ENCODE peak calls at places on chromosomes 11 and 22, in five cellular contexts. One of them, this sample, is unnamed.

GRCh38 chr11:44621140-44621681 is 55.7 kb downstream of the CD82 start:
- DNase-seq in BJ: no peak
- DNase-seq in pancreas: peak; percentile 35
- DNase-seq in prostate gland: peak; percentile 55
- DNase-seq in aorta: peak; percentile 81
- DNase-seq in this sample: peak; percentile 83

GRCh38 chr11:41245704-41246398 is 213.6 kb downstream of the LRRC4C start:
- DNase-seq in pancreas: no peak
- DNase-seq in BJ: no peak
- DNase-seq in prostate gland: no peak
- DNase-seq in aorta: peak; percentile 32
- DNase-seq in this sample: no peak

GRCh38 chr11:95341246-95341645 is 110.2 kb upstream of the SESN3 start:
- DNase-seq in prostate gland: no peak
- DNase-seq in aorta: no peak
- DNase-seq in BJ: no peak
- DNase-seq in pancreas: no peak
- DNase-seq in this sample: no peak

GRCh38 chr22:24834845-24835570 is 29.0 kb downstream of the SGSM1 start:
- DNase-seq in pancreas: peak; percentile 26
- DNase-seq in aorta: no peak
- DNase-seq in prostate gland: no peak
- DNase-seq in BJ: no peak
- DNase-seq in this sample: no peak

GRCh38 chr11:45664376-45665205 is 831 bp downstream of the CHST1 start:
- DNase-seq in aorta: no peak
- DNase-seq in prostate gland: no peak
- DNase-seq in BJ: no peak
- DNase-seq in pancreas: no peak
- DNase-seq in this sample: no peak

GRCh38 chr11:1762537-1763302 is 1.0 kb downstream of the CTSD start:
- DNase-seq in prostate gland: peak; percentile 58
- DNase-seq in aorta: peak; percentile 62
- DNase-seq in pancreas: peak; percentile 85
- DNase-seq in BJ: no peak
- DNase-seq in this sample: no peak

GRCh38 chr11:117428856-117429229 is 101.2 kb downstream of the CEP164 start:
- DNase-seq in pancreas: no peak
- DNase-seq in aorta: no peak
- DNase-seq in BJ: no peak
- DNase-seq in prostate gland: no peak
- DNase-seq in this sample: no peak

GRCh38 chr11:77163271-77163670 is 35.2 kb downstream of the MYO7A start:
- DNase-seq in BJ: no peak
- DNase-seq in prostate gland: no peak
- DNase-seq in pancreas: no peak
- DNase-seq in aorta: no peak
- DNase-seq in this sample: no peak

GRCh38 chr11:100004541-100004940 is 682.5 kb upstream of the ARHGAP42 start:
- DNase-seq in BJ: no peak
- DNase-seq in aorta: no peak
- DNase-seq in prostate gland: no peak
- DNase-seq in pancreas: no peak
- DNase-seq in this sample: no peak

GRCh38 chr22:29130490-29130889 is 57.7 kb downstream of the KREMEN1 start:
- DNase-seq in pancreas: no peak
- DNase-seq in prostate gland: no peak
- DNase-seq in BJ: no peak
- DNase-seq in aorta: no peak
- DNase-seq in this sample: no peak

GRCh38 chr11:77094841-77095365 is 7.7 kb upstream of the OMP start:
- DNase-seq in aorta: peak; percentile 24
- DNase-seq in prostate gland: no peak
- DNase-seq in BJ: no peak
- DNase-seq in pancreas: no peak
- DNase-seq in this sample: no peak

GRCh38 chr11:112085822-112086421 is 634 bp downstream of the TIMM8B start:
- DNase-seq in BJ: no peak
- DNase-seq in prostate gland: peak; percentile 6
- DNase-seq in aorta: no peak
- DNase-seq in pancreas: no peak
- DNase-seq in this sample: no peak

GRCh38 chr11:15179167-15179566 is 64.4 kb downstream of the INSC start:
- DNase-seq in pancreas: no peak
- DNase-seq in prostate gland: no peak
- DNase-seq in aorta: no peak
- DNase-seq in BJ: peak; percentile 80
- DNase-seq in this sample: no peak

GRCh38 chr22:25845985-25846745 is 104.2 kb downstream of the MYO18B start:
- DNase-seq in BJ: no peak
- DNase-seq in pancreas: no peak
- DNase-seq in aorta: no peak
- DNase-seq in prostate gland: no peak
- DNase-seq in this sample: no peak

GRCh38 chr11:102453286-102453797 is 777 bp upstream of the TMEM123 start:
- DNase-seq in prostate gland: peak; percentile 49
- DNase-seq in BJ: no peak
- DNase-seq in pancreas: no peak
- DNase-seq in aorta: no peak
- DNase-seq in this sample: no peak

GRCh38 chr11:129298990-129299389 is 76.7 kb upstream of the BARX2 start:
- DNase-seq in aorta: no peak
- DNase-seq in BJ: no peak
- DNase-seq in pancreas: no peak
- DNase-seq in prostate gland: no peak
- DNase-seq in this sample: no peak

DNA sequence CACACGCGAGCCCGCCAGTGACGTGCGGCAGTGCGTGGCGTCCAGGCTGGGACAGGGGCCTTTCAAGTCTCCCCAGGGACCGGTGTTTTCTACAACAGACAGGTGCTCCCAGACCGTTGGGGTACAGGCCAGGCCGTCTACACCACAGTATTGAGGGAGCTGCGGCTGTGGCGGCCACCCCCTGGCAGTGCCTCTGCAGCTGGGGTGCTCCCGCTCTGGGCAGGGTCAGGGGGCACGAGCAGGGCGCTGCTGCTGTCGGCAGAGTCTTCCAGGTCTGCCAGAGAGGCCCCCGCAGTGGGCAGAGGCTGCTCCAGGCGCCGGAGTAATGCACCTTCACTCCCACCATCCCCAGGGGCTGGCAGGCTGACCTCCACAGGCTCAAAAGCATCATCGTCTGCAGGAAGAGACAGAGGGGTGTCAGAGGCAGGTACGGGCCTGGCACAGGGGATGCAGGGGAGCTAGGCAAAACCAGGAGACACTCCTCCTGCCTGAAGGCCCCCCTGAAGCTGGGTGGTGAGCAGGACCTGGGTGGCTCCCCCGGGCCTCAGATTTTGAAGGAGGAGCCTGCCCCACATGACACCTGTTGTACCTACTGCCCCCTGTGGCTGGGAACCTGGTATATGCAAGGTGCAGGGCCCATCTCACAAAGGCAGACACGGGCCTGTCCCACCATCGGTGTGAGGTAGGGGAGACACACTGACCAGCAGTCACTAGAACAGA is 83.3 kb downstream of the DGCR2 start:
- DNase-seq in pancreas: no peak
- DNase-seq in BJ: no peak
- DNase-seq in prostate gland: no peak
- DNase-seq in aorta: peak; percentile 32
- DNase-seq in this sample: no peak
- H3K27me3 ChIP-seq in pancreas: no peaks in the 10 kb centered on the region
- H3K27me3 ChIP-seq in BJ: no peaks in the 10 kb centered on the region
- H3K27me3 ChIP-seq in prostate gland: no peaks in the 10 kb centered on the region
- H3K27me3 ChIP-seq in aorta: no peaks in the 10 kb centered on the region
- H3K27me3 ChIP-seq in this sample: no peaks in the 10 kb centered on the region

GRCh38 chr11:67420147-67420645 is 4.7 kb downstream of the CARNS1 start:
- DNase-seq in BJ: no peak
- DNase-seq in prostate gland: no peak
- DNase-seq in pancreas: no peak
- DNase-seq in aorta: no peak
- DNase-seq in this sample: no peak
- H3K4me3 ChIP-seq in BJ: peak overlapping the region; percentile 41
- H3K4me3 ChIP-seq in prostate gland: peak overlapping the region; percentile 56
- H3K4me3 ChIP-seq in pancreas: peak overlapping the region; percentile 88
- H3K4me3 ChIP-seq in aorta: peak overlapping the region; percentile 30
- H3K4me3 ChIP-seq in this sample: peak overlapping the region; percentile 54

GRCh38 chr11:32068134-32068533 is 22.7 kb upstream of the RCN1 start:
- DNase-seq in pancreas: no peak
- DNase-seq in BJ: no peak
- DNase-seq in prostate gland: no peak
- DNase-seq in aorta: no peak
- DNase-seq in this sample: no peak
- H3K27me3 ChIP-seq in pancreas: no peaks in the 10 kb centered on the region
- H3K27me3 ChIP-seq in BJ: peaks cover 29% of the 10 kb centered on the region
- H3K27me3 ChIP-seq in prostate gland: no peaks in the 10 kb centered on the region
- H3K27me3 ChIP-seq in aorta: no peaks in the 10 kb centered on the region
- H3K27me3 ChIP-seq in this sample: peaks cover 58% of the 10 kb centered on the region

GRCh38 chr22:48453171-48453570 is 1374.5 kb downstream of the BRD1 start:
- DNase-seq in prostate gland: no peak
- DNase-seq in pancreas: no peak
- DNase-seq in aorta: peak; percentile 6
- DNase-seq in BJ: no peak
- DNase-seq in this sample: no peak
- H3K4me3 ChIP-seq in prostate gland: no peak overlapping the region
- H3K4me3 ChIP-seq in pancreas: no peak overlapping the region
- H3K4me3 ChIP-seq in aorta: no peak overlapping the region
- H3K4me3 ChIP-seq in BJ: no peak overlapping the region
- H3K4me3 ChIP-seq in this sample: no peak overlapping the region

GRCh38 chr11:64607381-64608259 is 16.6 kb downstream of the SLC22A12 start:
- DNase-seq in prostate gland: no peak
- DNase-seq in aorta: no peak
- DNase-seq in pancreas: no peak
- DNase-seq in BJ: no peak
- DNase-seq in this sample: peak; percentile 28
- H3K27me3 ChIP-seq in prostate gland: no peaks in the 10 kb centered on the region
- H3K27me3 ChIP-seq in aorta: no peaks in the 10 kb centered on the region
- H3K27me3 ChIP-seq in pancreas: no peaks in the 10 kb centered on the region
- H3K27me3 ChIP-seq in BJ: peaks cover 15% of the 10 kb centered on the region
- H3K27me3 ChIP-seq in this sample: peaks cover 14% of the 10 kb centered on the region

GRCh38 chr11:7513210-7514098 is at the start of gene PPFIBP2:
- DNase-seq in prostate gland: peak; percentile 94
- DNase-seq in BJ: no peak
- DNase-seq in aorta: peak; percentile 91
- DNase-seq in pancreas: peak; percentile 84
- DNase-seq in this sample: peak; percentile 81

GRCh38 chr11:7514099-7514725 is 413 bp downstream of the PPFIBP2 start:
- DNase-seq in BJ: no peak
- DNase-seq in prostate gland: peak; percentile 49
- DNase-seq in pancreas: peak; percentile 14
- DNase-seq in aorta: no peak
- DNase-seq in this sample: no peak

GRCh38 chr11:7512525-7513209 is 1.1 kb upstream of the PPFIBP2 start:
- DNase-seq in prostate gland: peak; percentile 49
- DNase-seq in aorta: peak; percentile 93
- DNase-seq in BJ: no peak
- DNase-seq in pancreas: peak; percentile 56
- DNase-seq in this sample: peak; percentile 82

GRCh38 chr11:7516488-7516887 is 2.7 kb downstream of the PPFIBP2 start:
- DNase-seq in BJ: no peak
- DNase-seq in pancreas: no peak
- DNase-seq in prostate gland: no peak
- DNase-seq in aorta: no peak
- DNase-seq in this sample: no peak

GRCh38 chr11:7515544-7515943 is 1.7 kb downstream of the PPFIBP2 start:
- DNase-seq in BJ: no peak
- DNase-seq in prostate gland: no peak
- DNase-seq in pancreas: no peak
- DNase-seq in aorta: no peak
- DNase-seq in this sample: no peak
- H3K4me3 ChIP-seq in BJ: no peak overlapping the region
- H3K4me3 ChIP-seq in prostate gland: no peak overlapping the region
- H3K4me3 ChIP-seq in pancreas: no peak overlapping the region
- H3K4me3 ChIP-seq in aorta: no peak overlapping the region
- H3K4me3 ChIP-seq in this sample: no peak overlapping the region

GRCh38 chr11:43577566-43578264 is 102.8 kb upstream of the HSD17B12 start:
- DNase-seq in BJ: no peak
- DNase-seq in pancreas: no peak
- DNase-seq in aorta: no peak
- DNase-seq in prostate gland: no peak
- DNase-seq in this sample: no peak
- H3K27me3 ChIP-seq in BJ: peaks cover 58% of the 10 kb centered on the region
- H3K27me3 ChIP-seq in pancreas: peaks cover 3% of the 10 kb centered on the region
- H3K27me3 ChIP-seq in aorta: peaks cover 2% of the 10 kb centered on the region
- H3K27me3 ChIP-seq in prostate gland: peaks cover 44% of the 10 kb centered on the region
- H3K27me3 ChIP-seq in this sample: peaks cover 100% of the 10 kb centered on the region

This sample was measured in heart right ventricle.